ENCODE peak calls at places on chromosomes 7 and 10, in five cellular contexts. One of them, this sample, is unnamed.

GRCh38 chr10:26725837-26726727 is 28.6 kb downstream of the PDSS1 start:
- DNase-seq in naive thymus-derived CD8-positive, alpha-beta T cell: peak
- DNase-seq in cardiac muscle cell: peak
- DNase-seq in stimulated activated CD8-positive, alpha-beta memory T cell treated with anti-CD3 and anti-CD28 coated beads, Interleukin-12 subunit alpha, Interleukin-12 subunit beta, amount 100 ng/mL, for 1 hour: peak
- DNase-seq in OCI-LY7: peak
- DNase-seq in this sample: peak

GRCh38 chr10:119337796-119338432 is 130.5 kb downstream of the GRK5 start:
- DNase-seq in naive thymus-derived CD8-positive, alpha-beta T cell: no peak
- DNase-seq in cardiac muscle cell: peak
- DNase-seq in stimulated activated CD8-positive, alpha-beta memory T cell treated with anti-CD3 and anti-CD28 coated beads, Interleukin-12 subunit alpha, Interleukin-12 subunit beta, amount 100 ng/mL, for 1 hour: no peak
- DNase-seq in OCI-LY7: no peak
- DNase-seq in this sample: no peak

GRCh38 chr7:2012981-2013380 is 219.8 kb downstream of the MAD1L1 start:
- DNase-seq in naive thymus-derived CD8-positive, alpha-beta T cell: no peak
- DNase-seq in cardiac muscle cell: peak
- DNase-seq in stimulated activated CD8-positive, alpha-beta memory T cell treated with anti-CD3 and anti-CD28 coated beads, Interleukin-12 subunit alpha, Interleukin-12 subunit beta, amount 100 ng/mL, for 1 hour: no peak
- DNase-seq in OCI-LY7: no peak
- DNase-seq in this sample: no peak

GRCh38 chr7:15463801-15464761 is 97.7 kb downstream of the AGMO start:
- DNase-seq in naive thymus-derived CD8-positive, alpha-beta T cell: no peak
- DNase-seq in cardiac muscle cell: peak
- DNase-seq in stimulated activated CD8-positive, alpha-beta memory T cell treated with anti-CD3 and anti-CD28 coated beads, Interleukin-12 subunit alpha, Interleukin-12 subunit beta, amount 100 ng/mL, for 1 hour: no peak
- DNase-seq in OCI-LY7: no peak
- DNase-seq in this sample: no peak

GRCh38 chr7:12518920-12519681 is 51.4 kb upstream of the SCIN start:
- DNase-seq in naive thymus-derived CD8-positive, alpha-beta T cell: no peak
- DNase-seq in cardiac muscle cell: peak
- DNase-seq in stimulated activated CD8-positive, alpha-beta memory T cell treated with anti-CD3 and anti-CD28 coated beads, Interleukin-12 subunit alpha, Interleukin-12 subunit beta, amount 100 ng/mL, for 1 hour: no peak
- DNase-seq in OCI-LY7: no peak
- DNase-seq in this sample: peak

GRCh38 chr10:44426247-44427034 is 41.5 kb upstream of the CXCL12 start:
- DNase-seq in naive thymus-derived CD8-positive, alpha-beta T cell: no peak
- DNase-seq in cardiac muscle cell: no peak
- DNase-seq in stimulated activated CD8-positive, alpha-beta memory T cell treated with anti-CD3 and anti-CD28 coated beads, Interleukin-12 subunit alpha, Interleukin-12 subunit beta, amount 100 ng/mL, for 1 hour: no peak
- DNase-seq in OCI-LY7: no peak
- DNase-seq in this sample: no peak

GRCh38 chr10:114166053-114166452 is 8.0 kb downstream of the CCDC186 start:
- DNase-seq in naive thymus-derived CD8-positive, alpha-beta T cell: no peak
- DNase-seq in cardiac muscle cell: peak
- DNase-seq in stimulated activated CD8-positive, alpha-beta memory T cell treated with anti-CD3 and anti-CD28 coated beads, Interleukin-12 subunit alpha, Interleukin-12 subunit beta, amount 100 ng/mL, for 1 hour: no peak
- DNase-seq in OCI-LY7: no peak
- DNase-seq in this sample: no peak

GRCh38 chr7:12016439-12016838 is 184.4 kb upstream of the THSD7A start:
- DNase-seq in naive thymus-derived CD8-positive, alpha-beta T cell: no peak
- DNase-seq in cardiac muscle cell: no peak
- DNase-seq in stimulated activated CD8-positive, alpha-beta memory T cell treated with anti-CD3 and anti-CD28 coated beads, Interleukin-12 subunit alpha, Interleukin-12 subunit beta, amount 100 ng/mL, for 1 hour: no peak
- DNase-seq in OCI-LY7: no peak
- DNase-seq in this sample: no peak

GRCh38 chr10:80461208-80462183 is 7.4 kb downstream of the TSPAN14 start:
- DNase-seq in naive thymus-derived CD8-positive, alpha-beta T cell: no peak
- DNase-seq in cardiac muscle cell: peak
- DNase-seq in stimulated activated CD8-positive, alpha-beta memory T cell treated with anti-CD3 and anti-CD28 coated beads, Interleukin-12 subunit alpha, Interleukin-12 subunit beta, amount 100 ng/mL, for 1 hour: no peak
- DNase-seq in OCI-LY7: no peak
- DNase-seq in this sample: no peak

GRCh38 chr10:548212-548897 is 141.1 kb downstream of the DIP2C start:
- DNase-seq in naive thymus-derived CD8-positive, alpha-beta T cell: no peak
- DNase-seq in cardiac muscle cell: no peak
- DNase-seq in stimulated activated CD8-positive, alpha-beta memory T cell treated with anti-CD3 and anti-CD28 coated beads, Interleukin-12 subunit alpha, Interleukin-12 subunit beta, amount 100 ng/mL, for 1 hour: no peak
- DNase-seq in OCI-LY7: no peak
- DNase-seq in this sample: no peak

GRCh38 chr7:91264924-91265681 is 870 bp downstream of the FZD1 start:
- DNase-seq in naive thymus-derived CD8-positive, alpha-beta T cell: no peak
- DNase-seq in cardiac muscle cell: peak
- DNase-seq in stimulated activated CD8-positive, alpha-beta memory T cell treated with anti-CD3 and anti-CD28 coated beads, Interleukin-12 subunit alpha, Interleukin-12 subunit beta, amount 100 ng/mL, for 1 hour: no peak
- DNase-seq in OCI-LY7: peak
- DNase-seq in this sample: peak

GRCh38 chr10:100148353-100149211 is 37.2 kb downstream of the ERLIN1 start:
- DNase-seq in naive thymus-derived CD8-positive, alpha-beta T cell: no peak
- DNase-seq in cardiac muscle cell: peak
- DNase-seq in stimulated activated CD8-positive, alpha-beta memory T cell treated with anti-CD3 and anti-CD28 coated beads, Interleukin-12 subunit alpha, Interleukin-12 subunit beta, amount 100 ng/mL, for 1 hour: no peak
- DNase-seq in OCI-LY7: peak
- DNase-seq in this sample: no peak

GRCh38 chr10:124917168-124917938 is 24.6 kb upstream of the ZRANB1 start:
- DNase-seq in naive thymus-derived CD8-positive, alpha-beta T cell: peak
- DNase-seq in cardiac muscle cell: peak
- DNase-seq in stimulated activated CD8-positive, alpha-beta memory T cell treated with anti-CD3 and anti-CD28 coated beads, Interleukin-12 subunit alpha, Interleukin-12 subunit beta, amount 100 ng/mL, for 1 hour: no peak
- DNase-seq in OCI-LY7: peak
- DNase-seq in this sample: peak

GRCh38 chr7:2720024-2720423 is 32.0 kb downstream of the AMZ1 start:
- DNase-seq in naive thymus-derived CD8-positive, alpha-beta T cell: no peak
- DNase-seq in cardiac muscle cell: no peak
- DNase-seq in stimulated activated CD8-positive, alpha-beta memory T cell treated with anti-CD3 and anti-CD28 coated beads, Interleukin-12 subunit alpha, Interleukin-12 subunit beta, amount 100 ng/mL, for 1 hour: no peak
- DNase-seq in OCI-LY7: no peak
- DNase-seq in this sample: no peak

GRCh38 chr10:118674226-118674919 is 78.9 kb upstream of the PRLHR start:
- DNase-seq in naive thymus-derived CD8-positive, alpha-beta T cell: no peak
- DNase-seq in cardiac muscle cell: no peak
- DNase-seq in stimulated activated CD8-positive, alpha-beta memory T cell treated with anti-CD3 and anti-CD28 coated beads, Interleukin-12 subunit alpha, Interleukin-12 subunit beta, amount 100 ng/mL, for 1 hour: no peak
- DNase-seq in OCI-LY7: no peak
- DNase-seq in this sample: no peak

GRCh38 chr7:5610500-5611186 is 170.8 kb downstream of the RNF216 start:
- DNase-seq in naive thymus-derived CD8-positive, alpha-beta T cell: no peak
- DNase-seq in cardiac muscle cell: no peak
- DNase-seq in stimulated activated CD8-positive, alpha-beta memory T cell treated with anti-CD3 and anti-CD28 coated beads, Interleukin-12 subunit alpha, Interleukin-12 subunit beta, amount 100 ng/mL, for 1 hour: no peak
- DNase-seq in OCI-LY7: no peak
- DNase-seq in this sample: no peak

GRCh38 chr10:61760943-61761824 is 98.5 kb downstream of the CABCOCO1 start:
- DNase-seq in naive thymus-derived CD8-positive, alpha-beta T cell: no peak
- DNase-seq in cardiac muscle cell: peak
- DNase-seq in stimulated activated CD8-positive, alpha-beta memory T cell treated with anti-CD3 and anti-CD28 coated beads, Interleukin-12 subunit alpha, Interleukin-12 subunit beta, amount 100 ng/mL, for 1 hour: no peak
- DNase-seq in OCI-LY7: no peak
- DNase-seq in this sample: no peak

GRCh38 chr7:137670521-137671064 is 176.2 kb downstream of the DGKI start:
- DNase-seq in naive thymus-derived CD8-positive, alpha-beta T cell: no peak
- DNase-seq in cardiac muscle cell: no peak
- DNase-seq in stimulated activated CD8-positive, alpha-beta memory T cell treated with anti-CD3 and anti-CD28 coated beads, Interleukin-12 subunit alpha, Interleukin-12 subunit beta, amount 100 ng/mL, for 1 hour: no peak
- DNase-seq in OCI-LY7: no peak
- DNase-seq in this sample: no peak

GRCh38 chr10:124015991-124016390 is 77.4 kb downstream of the CHST15 start:
- DNase-seq in naive thymus-derived CD8-positive, alpha-beta T cell: no peak
- DNase-seq in cardiac muscle cell: no peak
- DNase-seq in stimulated activated CD8-positive, alpha-beta memory T cell treated with anti-CD3 and anti-CD28 coated beads, Interleukin-12 subunit alpha, Interleukin-12 subunit beta, amount 100 ng/mL, for 1 hour: no peak
- DNase-seq in OCI-LY7: no peak
- DNase-seq in this sample: no peak

GRCh38 chr10:97713351-97713827 is at the start of gene MARVELD1:
- DNase-seq in naive thymus-derived CD8-positive, alpha-beta T cell: no peak
- DNase-seq in cardiac muscle cell: peak
- DNase-seq in stimulated activated CD8-positive, alpha-beta memory T cell treated with anti-CD3 and anti-CD28 coated beads, Interleukin-12 subunit alpha, Interleukin-12 subunit beta, amount 100 ng/mL, for 1 hour: no peak
- DNase-seq in OCI-LY7: no peak
- DNase-seq in this sample: no peak

GRCh38 chr7:100602889-100603696 is 930 bp downstream of the PCOLCE start:
- DNase-seq in naive thymus-derived CD8-positive, alpha-beta T cell: no peak
- DNase-seq in cardiac muscle cell: peak
- DNase-seq in stimulated activated CD8-positive, alpha-beta memory T cell treated with anti-CD3 and anti-CD28 coated beads, Interleukin-12 subunit alpha, Interleukin-12 subunit beta, amount 100 ng/mL, for 1 hour: no peak
- DNase-seq in OCI-LY7: no peak
- DNase-seq in this sample: peak

GRCh38 chr10:78532480-78533046 is 498.9 kb downstream of the RPS24 start:
- DNase-seq in naive thymus-derived CD8-positive, alpha-beta T cell: no peak
- DNase-seq in cardiac muscle cell: no peak
- DNase-seq in stimulated activated CD8-positive, alpha-beta memory T cell treated with anti-CD3 and anti-CD28 coated beads, Interleukin-12 subunit alpha, Interleukin-12 subunit beta, amount 100 ng/mL, for 1 hour: no peak
- DNase-seq in OCI-LY7: peak
- DNase-seq in this sample: no peak

GRCh38 chr7:139118234-139118802 is 8.8 kb upstream of the ZC3HAV1 start:
- DNase-seq in naive thymus-derived CD8-positive, alpha-beta T cell: no peak
- DNase-seq in cardiac muscle cell: peak
- DNase-seq in stimulated activated CD8-positive, alpha-beta memory T cell treated with anti-CD3 and anti-CD28 coated beads, Interleukin-12 subunit alpha, Interleukin-12 subunit beta, amount 100 ng/mL, for 1 hour: no peak
- DNase-seq in OCI-LY7: no peak
- DNase-seq in this sample: no peak

GRCh38 chr10:102113956-102114857 is 6.0 kb downstream of the LDB1 start:
- DNase-seq in naive thymus-derived CD8-positive, alpha-beta T cell: no peak
- DNase-seq in cardiac muscle cell: no peak
- DNase-seq in stimulated activated CD8-positive, alpha-beta memory T cell treated with anti-CD3 and anti-CD28 coated beads, Interleukin-12 subunit alpha, Interleukin-12 subunit beta, amount 100 ng/mL, for 1 hour: no peak
- DNase-seq in OCI-LY7: no peak
- DNase-seq in this sample: no peak

GRCh38 chr7:1950623-1951523 is 280.8 kb downstream of the ELFN1 start:
- DNase-seq in naive thymus-derived CD8-positive, alpha-beta T cell: no peak
- DNase-seq in cardiac muscle cell: peak
- DNase-seq in stimulated activated CD8-positive, alpha-beta memory T cell treated with anti-CD3 and anti-CD28 coated beads, Interleukin-12 subunit alpha, Interleukin-12 subunit beta, amount 100 ng/mL, for 1 hour: no peak
- DNase-seq in OCI-LY7: no peak
- DNase-seq in this sample: no peak

GRCh38 chr7:151088856-151089699 is 2.8 kb downstream of the AGAP3 start:
- DNase-seq in naive thymus-derived CD8-positive, alpha-beta T cell: peak
- DNase-seq in cardiac muscle cell: peak
- DNase-seq in stimulated activated CD8-positive, alpha-beta memory T cell treated with anti-CD3 and anti-CD28 coated beads, Interleukin-12 subunit alpha, Interleukin-12 subunit beta, amount 100 ng/mL, for 1 hour: no peak
- DNase-seq in OCI-LY7: no peak
- DNase-seq in this sample: no peak

GRCh38 chr10:70283445-70284399 is at the start of gene NPFFR1:
- DNase-seq in naive thymus-derived CD8-positive, alpha-beta T cell: no peak
- DNase-seq in cardiac muscle cell: no peak
- DNase-seq in stimulated activated CD8-positive, alpha-beta memory T cell treated with anti-CD3 and anti-CD28 coated beads, Interleukin-12 subunit alpha, Interleukin-12 subunit beta, amount 100 ng/mL, for 1 hour: no peak
- DNase-seq in OCI-LY7: no peak
- DNase-seq in this sample: no peak

GRCh38 chr7:157538321-157538720 is 201.5 kb downstream of the DNAJB6 start:
- DNase-seq in naive thymus-derived CD8-positive, alpha-beta T cell: no peak
- DNase-seq in cardiac muscle cell: no peak
- DNase-seq in stimulated activated CD8-positive, alpha-beta memory T cell treated with anti-CD3 and anti-CD28 coated beads, Interleukin-12 subunit alpha, Interleukin-12 subunit beta, amount 100 ng/mL, for 1 hour: no peak
- DNase-seq in OCI-LY7: no peak
- DNase-seq in this sample: no peak

GRCh38 chr7:17497549-17498193 is 199.2 kb downstream of the AHR start:
- DNase-seq in naive thymus-derived CD8-positive, alpha-beta T cell: no peak
- DNase-seq in cardiac muscle cell: no peak
- DNase-seq in stimulated activated CD8-positive, alpha-beta memory T cell treated with anti-CD3 and anti-CD28 coated beads, Interleukin-12 subunit alpha, Interleukin-12 subunit beta, amount 100 ng/mL, for 1 hour: no peak
- DNase-seq in OCI-LY7: no peak
- DNase-seq in this sample: no peak

GRCh38 chr10:76190871-76191270 is 759.4 kb downstream of the LRMDA start:
- DNase-seq in naive thymus-derived CD8-positive, alpha-beta T cell: no peak
- DNase-seq in cardiac muscle cell: no peak
- DNase-seq in stimulated activated CD8-positive, alpha-beta memory T cell treated with anti-CD3 and anti-CD28 coated beads, Interleukin-12 subunit alpha, Interleukin-12 subunit beta, amount 100 ng/mL, for 1 hour: no peak
- DNase-seq in OCI-LY7: no peak
- DNase-seq in this sample: no peak

GRCh38 chr7:2629740-2630681 is 1.8 kb upstream of the TTYH3 start:
- DNase-seq in naive thymus-derived CD8-positive, alpha-beta T cell: no peak
- DNase-seq in cardiac muscle cell: peak
- DNase-seq in stimulated activated CD8-positive, alpha-beta memory T cell treated with anti-CD3 and anti-CD28 coated beads, Interleukin-12 subunit alpha, Interleukin-12 subunit beta, amount 100 ng/mL, for 1 hour: no peak
- DNase-seq in OCI-LY7: no peak
- DNase-seq in this sample: no peak

GRCh38 chr10:79084012-79084971 is 15.5 kb downstream of the ZMIZ1 start:
- DNase-seq in naive thymus-derived CD8-positive, alpha-beta T cell: no peak
- DNase-seq in cardiac muscle cell: peak
- DNase-seq in stimulated activated CD8-positive, alpha-beta memory T cell treated with anti-CD3 and anti-CD28 coated beads, Interleukin-12 subunit alpha, Interleukin-12 subunit beta, amount 100 ng/mL, for 1 hour: no peak
- DNase-seq in OCI-LY7: peak
- DNase-seq in this sample: peak

GRCh38 chr10:45209888-45210287 is 105.5 kb downstream of the OR13A1 start:
- DNase-seq in naive thymus-derived CD8-positive, alpha-beta T cell: no peak
- DNase-seq in cardiac muscle cell: no peak
- DNase-seq in stimulated activated CD8-positive, alpha-beta memory T cell treated with anti-CD3 and anti-CD28 coated beads, Interleukin-12 subunit alpha, Interleukin-12 subunit beta, amount 100 ng/mL, for 1 hour: no peak
- DNase-seq in OCI-LY7: no peak
- DNase-seq in this sample: no peak

GRCh38 chr7:116672596-116673503 is 854 bp downstream of the MET start:
- DNase-seq in naive thymus-derived CD8-positive, alpha-beta T cell: no peak
- DNase-seq in cardiac muscle cell: peak
- DNase-seq in stimulated activated CD8-positive, alpha-beta memory T cell treated with anti-CD3 and anti-CD28 coated beads, Interleukin-12 subunit alpha, Interleukin-12 subunit beta, amount 100 ng/mL, for 1 hour: no peak
- DNase-seq in OCI-LY7: no peak
- DNase-seq in this sample: no peak

GRCh38 chr10:7243873-7244272 is 167.0 kb downstream of the SFMBT2 start:
- DNase-seq in naive thymus-derived CD8-positive, alpha-beta T cell: no peak
- DNase-seq in cardiac muscle cell: no peak
- DNase-seq in stimulated activated CD8-positive, alpha-beta memory T cell treated with anti-CD3 and anti-CD28 coated beads, Interleukin-12 subunit alpha, Interleukin-12 subunit beta, amount 100 ng/mL, for 1 hour: no peak
- DNase-seq in OCI-LY7: peak
- DNase-seq in this sample: peak

GRCh38 chr7:121083790-121084251 is 95.3 kb downstream of the CPED1 start:
- DNase-seq in naive thymus-derived CD8-positive, alpha-beta T cell: no peak
- DNase-seq in cardiac muscle cell: no peak
- DNase-seq in stimulated activated CD8-positive, alpha-beta memory T cell treated with anti-CD3 and anti-CD28 coated beads, Interleukin-12 subunit alpha, Interleukin-12 subunit beta, amount 100 ng/mL, for 1 hour: no peak
- DNase-seq in OCI-LY7: no peak
- DNase-seq in this sample: no peak

GRCh38 chr10:17617031-17617911 is at the start of gene HACD1:
- DNase-seq in naive thymus-derived CD8-positive, alpha-beta T cell: peak
- DNase-seq in cardiac muscle cell: peak
- DNase-seq in stimulated activated CD8-positive, alpha-beta memory T cell treated with anti-CD3 and anti-CD28 coated beads, Interleukin-12 subunit alpha, Interleukin-12 subunit beta, amount 100 ng/mL, for 1 hour: peak
- DNase-seq in OCI-LY7: no peak
- DNase-seq in this sample: peak

GRCh38 chr10:121481222-121481621 is 117.0 kb downstream of the FGFR2 start:
- DNase-seq in naive thymus-derived CD8-positive, alpha-beta T cell: no peak
- DNase-seq in cardiac muscle cell: peak
- DNase-seq in stimulated activated CD8-positive, alpha-beta memory T cell treated with anti-CD3 and anti-CD28 coated beads, Interleukin-12 subunit alpha, Interleukin-12 subunit beta, amount 100 ng/mL, for 1 hour: no peak
- DNase-seq in OCI-LY7: no peak
- DNase-seq in this sample: peak

GRCh38 chr10:69434169-69434568 is 17.1 kb upstream of the TSPAN15 start:
- DNase-seq in naive thymus-derived CD8-positive, alpha-beta T cell: no peak
- DNase-seq in cardiac muscle cell: peak
- DNase-seq in stimulated activated CD8-positive, alpha-beta memory T cell treated with anti-CD3 and anti-CD28 coated beads, Interleukin-12 subunit alpha, Interleukin-12 subunit beta, amount 100 ng/mL, for 1 hour: no peak
- DNase-seq in OCI-LY7: no peak
- DNase-seq in this sample: no peak

This sample was measured in RPMI8226.